ENCODE peak calls at places on chromosomes 16 and 17, in four cellular contexts. U is endothelial cell; W is GM13977; Y is CD8-positive, alpha-beta T cell. F is an unnamed sample.

GRCh38 chr16:15587152-15587825 is 55.7 kb downstream of the MARF1 start:
- DNase-seq in U (no peak), W (no peak), Y (no peak), F (no peak)

GRCh38 chr17:83177611-83178532 is 98.5 kb downstream of the METRNL start:
- DNase-seq in U (no peak), W (no peak), Y (no peak), F (peak)

GRCh38 chr16:23330161-23330560 is 28.1 kb downstream of the SCNN1B start:
- DNase-seq in U (no peak), W (no peak), Y (no peak), F (no peak)

GRCh38 chr17:40520991-40521453 is 19.6 kb upstream of the TNS4 start:
- DNase-seq in U (no peak), W (no peak), Y (no peak), F (no peak)

GRCh38 chr16:10039220-10040096 is 142.8 kb downstream of the GRIN2A start:
- DNase-seq in U (peak), W (peak), Y (no peak), F (no peak)

GRCh38 chr17:11122908-11123307 is 118.1 kb upstream of the SHISA6 start:
- DNase-seq in U (no peak), W (no peak), Y (no peak), F (no peak)

GRCh38 chr16:74304164-74304834 is 7.7 kb downstream of the PSMD7 start:
- DNase-seq in U (no peak), W (no peak), Y (no peak), F (no peak)

GRCh38 chr16:3510410-3510809 is 9.6 kb downstream of the CLUAP1 start:
- DNase-seq in U (no peak), W (no peak), Y (no peak), F (no peak)

GRCh38 chr17:73286863-73287296 is 24.9 kb downstream of the CDC42EP4 start:
- DNase-seq in U (no peak), W (no peak), Y (no peak), F (no peak)

GRCh38 chr17:40598021-40598927 is 33.0 kb upstream of the CCR7 start:
- DNase-seq in U (no peak), W (no peak), Y (no peak), F (peak)

GRCh38 chr16:82263456-82264159 is 93.6 kb upstream of the MPHOSPH6 start:
- DNase-seq in U (peak), W (peak), Y (peak), F (no peak)

DNA sequence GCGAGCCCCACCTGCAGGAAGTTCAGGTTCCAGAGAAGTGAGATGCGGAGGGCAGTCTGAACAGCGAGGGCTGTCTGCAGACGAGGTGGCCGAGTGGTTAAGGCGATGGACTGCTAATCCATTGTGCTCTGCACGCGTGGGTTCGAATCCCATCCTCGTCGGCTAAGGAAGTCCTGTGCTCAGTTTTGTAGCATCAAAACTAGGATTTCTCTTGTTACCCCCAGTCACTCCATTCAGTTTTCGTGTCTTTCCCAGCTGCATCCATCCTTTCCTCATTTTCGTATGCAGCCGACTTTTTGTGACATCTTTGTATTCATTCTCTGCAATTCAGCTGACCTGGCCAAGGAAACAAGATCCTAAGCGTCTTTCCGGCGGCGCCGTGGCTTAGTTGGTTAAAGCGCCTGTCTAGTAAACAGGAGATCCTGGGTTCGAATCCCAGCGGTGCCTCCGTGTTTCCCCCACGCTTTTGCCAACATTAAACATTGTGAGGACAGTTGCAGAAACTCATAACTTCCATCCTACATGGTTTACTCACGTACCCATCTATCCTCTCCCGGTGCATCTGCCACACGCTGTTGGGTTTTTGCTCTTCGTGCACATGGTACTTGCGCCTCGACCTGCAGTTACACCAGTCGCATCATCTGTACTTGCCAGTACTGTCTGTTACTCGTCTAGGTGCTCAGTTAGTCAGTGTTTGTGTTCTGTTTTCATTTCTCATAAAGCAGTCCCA is 3.0 kb downstream of the BORCS6 start:
- DNase-seq in U (peak), W (peak), Y (peak), F (peak)
- TF ChIP-seq CTCF in U (no peak), W (peak), Y (peak), F (peak)

GRCh38 chr17:7438656-7439460 is 454 bp upstream of the FGF11 start:
- DNase-seq in U (no peak), W (no peak), Y (no peak), F (no peak)

GRCh38 chr17:7437369-7437863 is 1.9 kb upstream of the FGF11 start:
- DNase-seq in U (no peak), W (no peak), Y (no peak), F (no peak)

GRCh38 chr17:7436556-7437368 is 1.5 kb downstream of the TMEM102 start:
- DNase-seq in U (peak), W (peak), Y (peak), F (peak)

GRCh38 chr17:7438050-7438614 is 1.2 kb upstream of the FGF11 start:
- DNase-seq in U (peak), W (no peak), Y (peak), F (no peak)

DNA sequence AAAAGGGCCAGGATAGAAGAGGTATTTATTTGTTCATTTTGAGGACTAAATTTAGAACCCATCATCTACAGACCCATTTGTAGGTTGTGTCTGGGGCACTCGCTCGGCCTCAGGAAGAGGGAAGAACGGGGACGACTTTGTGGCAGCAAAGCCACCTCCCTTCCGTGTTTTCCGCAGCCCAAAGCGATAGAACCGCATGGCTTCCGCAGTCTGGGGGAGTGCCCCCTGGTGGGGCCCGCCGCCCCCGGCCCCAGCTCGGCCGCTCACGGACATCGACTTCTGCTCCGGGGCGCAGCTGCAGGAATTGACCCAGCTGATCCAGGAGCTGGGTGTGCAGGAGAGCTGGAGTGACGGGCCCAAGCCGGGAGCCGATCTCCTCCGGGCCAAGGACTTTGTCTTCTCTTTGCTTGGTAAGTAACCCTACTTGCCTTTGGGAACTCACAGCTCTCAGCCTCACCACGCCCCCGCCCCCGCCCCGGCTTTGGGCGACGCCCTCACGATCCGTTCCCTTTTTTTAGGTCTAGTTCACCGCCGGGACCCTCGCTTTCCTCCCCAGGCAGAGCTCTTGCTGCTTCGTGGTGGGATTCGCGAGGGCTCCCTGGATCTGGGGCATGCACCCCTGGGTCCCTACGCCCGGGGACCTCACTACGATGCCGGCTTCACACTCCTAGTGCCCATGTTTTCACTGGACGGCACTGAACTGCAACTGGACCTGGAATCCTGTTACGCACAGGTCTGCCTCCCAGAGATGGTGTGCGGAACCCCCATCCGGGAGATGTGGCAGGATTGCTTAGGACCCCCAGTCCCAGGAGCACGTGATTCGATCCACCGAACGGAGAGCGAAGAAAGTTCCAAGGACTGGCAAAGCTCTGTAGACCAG is 681 bp downstream of the TMEM102 start:
- DNase-seq in U (peak), W (no peak), Y (peak), F (no peak)
- TF ChIP-seq CTCF in U (peak), W (peak), Y (peak), F (peak)

DNA sequence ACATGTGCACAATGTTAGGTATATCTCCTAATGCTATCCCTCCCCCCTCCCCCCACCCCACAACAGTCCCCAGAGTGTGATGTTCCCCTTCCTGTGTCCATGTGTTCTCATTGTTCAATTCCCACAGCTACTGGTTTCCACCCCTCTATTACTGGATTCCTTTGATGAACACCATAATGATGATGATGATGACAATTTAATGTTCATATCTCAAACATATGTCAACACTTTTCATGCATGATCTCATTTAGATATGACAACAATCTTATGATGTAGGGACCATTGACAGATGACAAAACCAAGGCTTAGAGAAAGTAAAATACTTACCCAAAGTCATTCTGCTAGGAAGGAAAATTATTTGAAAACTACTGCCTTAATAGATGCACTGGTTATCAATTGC is 97.6 kb downstream of the TMEM114 start:
- DNase-seq in U (no peak), W (no peak), Y (no peak), F (no peak)
- TF ChIP-seq CTCF in U (no peak), W (no peak), Y (no peak), F (no peak)

DNA sequence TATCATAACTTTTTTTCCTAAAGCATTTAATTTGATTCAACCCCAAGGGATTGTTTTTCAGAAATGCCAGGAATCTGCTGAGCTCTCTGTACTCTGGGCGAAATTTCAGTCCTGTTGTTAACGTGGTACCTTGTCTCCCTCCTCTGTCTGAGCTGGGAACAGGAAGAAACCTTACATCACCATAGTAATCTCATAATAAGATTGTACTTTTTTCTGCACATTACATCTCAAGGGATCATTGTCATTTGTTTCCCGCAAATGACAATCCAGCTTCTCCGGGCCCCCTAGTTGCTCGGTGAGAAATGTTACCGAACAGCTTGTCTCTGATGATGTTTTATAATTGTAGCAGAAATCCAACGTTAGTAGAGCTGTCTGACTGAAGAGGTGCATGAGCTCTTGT is 152.7 kb upstream of the ERCC4 start:
- DNase-seq in U (no peak), W (no peak), Y (no peak), F (no peak)
- TF ChIP-seq CTCF in U (no peak), W (peak), Y (no peak), F (no peak)

DNA sequence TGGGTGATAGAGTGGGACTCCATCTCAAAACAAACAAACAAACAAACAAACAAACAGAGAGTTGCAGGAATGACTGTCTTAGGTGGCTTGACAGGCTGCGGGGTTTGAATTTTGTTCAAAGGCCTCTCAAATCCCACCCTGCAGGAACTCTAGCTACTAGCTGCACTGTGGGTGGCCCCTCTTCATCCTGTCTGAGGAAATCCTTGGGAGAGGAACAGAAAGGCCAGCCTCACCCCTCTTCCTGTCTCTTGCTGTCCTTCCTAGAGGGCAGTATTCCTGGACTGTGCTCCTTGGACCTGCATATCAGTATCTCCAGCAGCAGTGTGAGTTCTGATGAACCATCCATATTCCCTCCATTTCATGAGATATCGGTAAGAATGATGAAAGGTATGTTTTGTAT is 2.0 kb upstream of the CCDC92B start:
- DNase-seq in U (peak), W (no peak), Y (no peak), F (no peak)
- TF ChIP-seq CTCF in U (no peak), W (no peak), Y (no peak), F (no peak)

DNA sequence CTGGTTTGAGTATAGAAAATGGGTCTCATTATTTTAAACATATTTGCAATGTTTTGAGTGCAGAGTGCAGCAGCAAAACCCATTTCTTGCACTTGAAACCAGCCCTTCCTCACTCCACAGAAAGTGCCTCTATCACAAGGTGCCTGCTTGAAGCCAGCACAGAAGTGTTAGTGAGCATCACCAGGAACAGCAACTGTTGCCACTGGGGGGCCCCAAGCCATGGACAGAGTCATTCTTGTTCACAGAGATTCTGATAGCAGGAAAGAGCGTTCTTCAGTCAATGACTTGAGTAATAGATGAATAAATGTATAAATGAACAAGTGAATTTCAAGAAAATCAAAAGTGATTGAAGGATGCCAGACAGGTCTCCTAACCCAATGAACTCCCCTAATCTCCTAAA is 45.6 kb downstream of the CHD9NB start:
- DNase-seq in U (no peak), W (no peak), Y (no peak), F (no peak)
- TF ChIP-seq CTCF in U (no peak), W (no peak), Y (no peak), F (no peak)

GRCh38 chr16:67723151-67723915 is 4.2 kb upstream of the GFOD2 start:
- DNase-seq in U (no peak), W (no peak), Y (no peak), F (no peak)
- TF ChIP-seq CTCF in U (no peak), W (no peak), Y (no peak), F (no peak)

GRCh38 chr16:1762196-1762878 is 9.0 kb downstream of the NME3 start:
- DNase-seq in U (no peak), W (no peak), Y (no peak), F (no peak)
- TF ChIP-seq CTCF in U (no peak), W (no peak), Y (no peak), F (no peak)